ENCODE peak calls at places on chromosomes 12 and 14, in six cellular contexts. D is stomach, S is OCI-LY7, E is right atrium auricular region, Y is pancreas, T is sigmoid colon. R is an unnamed sample.
A peak's percentile ranks its signal among the peaks of the same experiment; 100 is the strongest.

GRCh38 chr14:94305620-94306019 is 12.6 kb upstream of the SERPINA10 start:
- DNase-seq in Y (no peak), T (no peak), S (no peak), D (no peak), E (no peak), R (no peak)

GRCh38 chr12:16324300-16324699 is 23.1 kb upstream of the MGST1 start:
- DNase-seq in D (no peak), T (no peak), E (no peak), Y (no peak), S (no peak), R (no peak)

GRCh38 chr12:116590561-116590960 is 31.4 kb downstream of the MAP1LC3B2 start:
- DNase-seq in D (no peak), S (no peak), T (no peak), Y (no peak), E (no peak), R (no peak)

GRCh38 chr12:112418596-112419268 is at the start of gene PTPN11:
- DNase-seq in S (peak; percentile 86), E (peak; percentile 82), T (peak; percentile 93), Y (peak; percentile 85), D (peak; percentile 87), R (no peak)

GRCh38 chr12:78916845-78917480 is 52.4 kb downstream of the SYT1 start:
- DNase-seq in Y (no peak), E (no peak), D (no peak), S (no peak), T (no peak), R (no peak)

GRCh38 chr12:26091837-26092236 is 33.0 kb downstream of the BHLHE41 start:
- DNase-seq in S (no peak), D (no peak), T (no peak), Y (no peak), E (no peak), R (no peak)

GRCh38 chr12:69529021-69529420 is 56.2 kb upstream of the CCT2 start:
- DNase-seq in E (no peak), T (no peak), Y (no peak), S (no peak), D (no peak), R (no peak)

GRCh38 chr12:46941981-46942380 is 116.2 kb upstream of the SLC38A4 start:
- DNase-seq in Y (no peak), S (no peak), D (no peak), E (no peak), T (no peak), R (no peak)

GRCh38 chr12:104546575-104546974 is 89.8 kb downstream of the CHST11 start:
- DNase-seq in S (peak; percentile 52), D (no peak), T (no peak), E (no peak), Y (no peak), R (no peak)

GRCh38 chr12:28899951-28900350 is 249.1 kb upstream of the FAR2 start:
- DNase-seq in S (no peak), T (no peak), D (no peak), Y (no peak), E (no peak), R (peak; percentile 95)

GRCh38 chr12:14960548-14961465 is 594 bp downstream of the ARHGDIB start:
- DNase-seq in D (no peak), S (peak; percentile 42), Y (no peak), T (no peak), E (no peak), R (no peak)

GRCh38 chr12:108850854-108851573 is 6.4 kb downstream of the SSH1 start:
- DNase-seq in D (no peak), Y (no peak), T (peak; percentile 81), S (peak; percentile 55), E (peak; percentile 90), R (no peak)

GRCh38 chr14:75522224-75522764 is at the start of gene BATF:
- DNase-seq in T (no peak), Y (no peak), D (peak; percentile 58), S (peak; percentile 61), E (no peak), R (no peak)

GRCh38 chr12:14256555-14257169 is 108.8 kb upstream of the ATF7IP start:
- DNase-seq in D (peak; percentile 78), S (peak; percentile 94), T (peak; percentile 90), E (peak; percentile 90), Y (peak; percentile 67), R (peak; percentile 22)

GRCh38 chr12:89138048-89138852 is 214.1 kb downstream of the DUSP6 start:
- DNase-seq in S (no peak), Y (no peak), D (no peak), E (no peak), T (no peak), R (no peak)

GRCh38 chr14:85058170-85058569 is 471.8 kb upstream of the FLRT2 start:
- DNase-seq in E (no peak), S (no peak), T (no peak), D (no peak), Y (no peak), R (no peak)

GRCh38 chr14:96239759-96240158 is 16.3 kb upstream of the BDKRB1 start:
- DNase-seq in Y (no peak), S (no peak), E (no peak), T (no peak), D (no peak), R (no peak)

GRCh38 chr12:53427905-53428594 is 4.4 kb downstream of the AMHR2 start:
- DNase-seq in S (no peak), E (no peak), T (no peak), Y (no peak), D (no peak), R (peak; percentile 76)

GRCh38 chr14:38616959-38617358 is 361.1 kb upstream of the CLEC14A start:
- DNase-seq in E (no peak), D (no peak), Y (no peak), S (no peak), T (no peak), R (no peak)

GRCh38 chr12:47121146-47121545 is 41.4 kb upstream of the AMIGO2 start:
- DNase-seq in E (no peak), Y (no peak), T (no peak), S (no peak), D (no peak), R (no peak)

GRCh38 chr14:77391441-77391840 is 14.3 kb downstream of the SAMD15 start:
- DNase-seq in Y (no peak), S (no peak), E (no peak), D (no peak), T (no peak), R (no peak)

GRCh38 chr14:95562892-95563685 is 28.2 kb downstream of the GLRX5 start:
- DNase-seq in T (no peak), Y (no peak), E (no peak), S (no peak), D (peak; percentile 43), R (no peak)

GRCh38 chr12:76490763-76491162 is 68.8 kb downstream of the OSBPL8 start:
- DNase-seq in S (no peak), T (no peak), E (no peak), D (no peak), Y (no peak), R (no peak)

GRCh38 chr12:76341436-76342030 is 6.7 kb downstream of the BBS10 start:
- DNase-seq in Y (no peak), E (no peak), T (no peak), S (no peak), D (no peak), R (no peak)

GRCh38 chr14:38197001-38197760 is 10.5 kb upstream of the SSTR1 start:
- DNase-seq in Y (no peak), D (no peak), E (no peak), T (no peak), S (peak; percentile 74), R (no peak)

GRCh38 chr14:92960706-92961566 is 38.0 kb downstream of the CHGA start:
- DNase-seq in Y (no peak), D (no peak), S (no peak), E (no peak), T (no peak), R (no peak)

GRCh38 chr12:87413784-87414183 is 615.4 kb downstream of the C12orf50 start:
- DNase-seq in D (no peak), S (no peak), Y (no peak), T (no peak), E (no peak), R (no peak)

GRCh38 chr14:31477248-31477647 is 10.6 kb downstream of the GPR33 start:
- DNase-seq in S (no peak), T (no peak), E (no peak), Y (no peak), D (no peak), R (no peak)

GRCh38 chr12:45655186-45655585 is 74.3 kb upstream of the ARID2 start:
- DNase-seq in E (no peak), S (peak; percentile 11), Y (no peak), T (no peak), D (no peak), R (no peak)

GRCh38 chr14:59711083-59711482 is 134.5 kb upstream of the CCDC175 start:
- DNase-seq in S (no peak), T (no peak), Y (no peak), D (no peak), E (no peak), R (no peak)

GRCh38 chr14:59705866-59706265 is 129.3 kb upstream of the CCDC175 start:
- DNase-seq in S (no peak), Y (no peak), T (no peak), E (no peak), D (no peak), R (no peak)

GRCh38 chr14:59705245-59705644 is 128.6 kb upstream of the CCDC175 start:
- DNase-seq in Y (no peak), T (no peak), D (no peak), E (no peak), S (no peak), R (no peak)

GRCh38 chr14:59704054-59704453 is 127.4 kb upstream of the CCDC175 start:
- DNase-seq in Y (no peak), T (no peak), D (no peak), S (no peak), E (no peak), R (no peak)

GRCh38 chr14:59707778-59708635 is 131.4 kb upstream of the CCDC175 start:
- DNase-seq in T (no peak), E (no peak), S (no peak), D (no peak), Y (no peak), R (no peak)
- TF ChIP-seq CTCF in T (no peak), E (no peak), S (no peak), D (no peak), Y (no peak), R (no peak)

DNA sequence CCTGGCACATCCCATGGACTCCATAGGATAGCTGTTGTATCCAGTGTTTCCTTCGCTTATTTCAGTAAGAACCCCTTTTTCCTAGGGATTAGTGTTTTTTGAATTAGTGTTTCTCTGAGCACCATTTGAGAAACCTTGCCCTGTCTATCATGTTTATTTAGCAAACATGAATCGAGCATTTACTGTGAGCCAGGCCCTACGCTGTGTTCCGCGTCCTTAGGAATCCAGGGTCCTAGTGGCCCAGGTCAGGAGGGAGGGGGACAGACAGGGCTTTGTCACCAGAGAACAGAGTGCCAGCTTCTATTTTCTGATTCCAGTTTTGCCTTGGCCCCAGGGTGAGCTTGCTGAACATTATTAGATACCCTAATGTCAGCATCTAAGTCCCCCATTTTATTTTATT is 2.5 kb downstream of the TEAD4 start:
- DNase-seq in T (no peak), D (no peak), Y (no peak), E (no peak), S (no peak), R (no peak)
- H3K4me3 ChIP-seq in T (no peak overlapping the region), D (peak overlapping the region; percentile 66), Y (peak overlapping the region; percentile 70), E (no peak overlapping the region), S (no peak overlapping the region), R (no peak overlapping the region)

GRCh38 chr14:91466192-91466591 is 43.9 kb downstream of the PPP4R3A start:
- DNase-seq in S (no peak), T (no peak), D (no peak), Y (no peak), E (no peak), R (no peak)
- H3K36me3 ChIP-seq in S (peaks cover 99% of the 10 kb centered on the region), T (peaks cover 58% of the 10 kb centered on the region), D (peaks cover 55% of the 10 kb centered on the region), Y (peaks cover 76% of the 10 kb centered on the region), E (peaks cover 68% of the 10 kb centered on the region), R (peaks cover 15% of the 10 kb centered on the region)

GRCh38 chr14:101808020-101808641 is 46.6 kb downstream of the PPP2R5C start:
- DNase-seq in D (no peak), T (no peak), E (no peak), Y (peak; percentile 44), S (peak; percentile 54), R (no peak)
- TF ChIP-seq CTCF in D (no peak), T (no peak), E (no peak), Y (no peak), S (peak; percentile 60), R (no peak)